ENCODE peak calls at places on chromosomes 4 and X, in five cellular contexts. J is GM19239, S is ELR, M is H7, O is NCI-H1092 treated with DMSO at 0.1 percent for 48 hours. H is an unnamed sample.
A peak's percentile ranks its signal among the peaks of the same experiment; 100 is the strongest.

GRCh38 chr4:6987566-6987920 is 55.6 kb upstream of the TADA2B start:
- DNase-seq in J (no peak), S (peak; percentile 48), M (peak; percentile 68), O (no peak), H (peak; percentile 92)

GRCh38 chrX:136589966-136590365 is 58.0 kb downstream of the VGLL1 start:
- DNase-seq in J (no peak), S (peak; percentile 40), M (no peak), O (no peak), H (peak; percentile 56)

GRCh38 chr4:168920438-168921081 is 89.5 kb downstream of the CBR4 start:
- DNase-seq in J (no peak), S (no peak), M (no peak), O (no peak), H (no peak)

GRCh38 chr4:158599150-158599549 is 72.5 kb downstream of the C4orf46 start:
- DNase-seq in J (no peak), S (no peak), M (no peak), O (no peak), H (no peak)

GRCh38 chr4:140296335-140296753 is 77.1 kb upstream of the SCOC start:
- DNase-seq in J (no peak), S (peak; percentile 82), M (no peak), O (peak; percentile 82), H (peak; percentile 63)

GRCh38 chr4:174332741-174333493 is 49.2 kb downstream of the CEP44 start:
- DNase-seq in J (no peak), S (peak; percentile 28), M (no peak), O (no peak), H (peak; percentile 66)

GRCh38 chrX:72121381-72121780 is 10.3 kb downstream of the RTL5 start:
- DNase-seq in J (peak; percentile 8), S (peak; percentile 68), M (no peak), O (no peak), H (peak; percentile 63)

GRCh38 chr4:40606239-40606767 is 23.4 kb downstream of the RBM47 start:
- DNase-seq in J (no peak), S (no peak), M (no peak), O (no peak), H (no peak)

GRCh38 chrX:31420711-31421151 is 348.9 kb upstream of the FTHL17 start:
- DNase-seq in J (no peak), S (no peak), M (no peak), O (no peak), H (peak; percentile 47)

GRCh38 chr4:40750461-40751258 is 905 bp downstream of the NSUN7 start:
- DNase-seq in J (no peak), S (peak; percentile 10), M (peak; percentile 43), O (no peak), H (peak; percentile 8)

GRCh38 chr4:152323221-152323620 is 212.7 kb downstream of the FBXW7 start:
- DNase-seq in J (no peak), S (no peak), M (no peak), O (no peak), H (no peak)

GRCh38 chr4:89254847-89255246 is 52.8 kb downstream of the GPRIN3 start:
- DNase-seq in J (peak; percentile 18), S (peak; percentile 42), M (peak; percentile 63), O (no peak), H (peak; percentile 46)

GRCh38 chr4:55722132-55722531 is 86.0 kb upstream of the NMU start:
- DNase-seq in J (no peak), S (no peak), M (no peak), O (no peak), H (no peak)

GRCh38 chr4:39446842-39447573 is 11.7 kb downstream of the RPL9 start:
- DNase-seq in J (peak; percentile 44), S (peak; percentile 28), M (peak; percentile 77), O (no peak), H (peak; percentile 85)

GRCh38 chr4:53150631-53151488 is 215.0 kb downstream of the SCFD2 start:
- DNase-seq in J (no peak), S (no peak), M (no peak), O (no peak), H (no peak)

GRCh38 chr4:16225996-16226815 is at the start of gene TAPT1:
- DNase-seq in J (peak; percentile 61), S (peak; percentile 67), M (peak; percentile 92), O (peak; percentile 69), H (peak; percentile 78)

GRCh38 chr4:3059090-3059428 is 15.3 kb downstream of the HTT-AS start:
- DNase-seq in J (no peak), S (no peak), M (no peak), O (no peak), H (no peak)

GRCh38 chrX:107769581-107770317 is 5.8 kb downstream of the TSC22D3 start:
- DNase-seq in J (no peak), S (no peak), M (no peak), O (no peak), H (no peak)

GRCh38 chr4:183449193-183449888 is 4.9 kb downstream of the CDKN2AIP start:
- DNase-seq in J (no peak), S (peak; percentile 86), M (no peak), O (no peak), H (peak; percentile 36)

GRCh38 chrX:65706041-65706828 is 38.8 kb downstream of the MSN start:
- DNase-seq in J (no peak), S (peak; percentile 85), M (no peak), O (no peak), H (peak; percentile 85)

GRCh38 chr4:165326831-165327210 is 648 bp upstream of the MSMO1 start:
- DNase-seq in J (no peak), S (peak; percentile 41), M (peak; percentile 66), O (peak; percentile 64), H (peak; percentile 50)

GRCh38 chrX:65635824-65636223 is 31.6 kb upstream of the MSN start:
- DNase-seq in J (no peak), S (no peak), M (no peak), O (no peak), H (no peak)

GRCh38 chr4:98566491-98567008 is 91.9 kb downstream of the TSPAN5 start:
- DNase-seq in J (no peak), S (no peak), M (peak; percentile 8), O (peak; percentile 34), H (peak; percentile 40)

GRCh38 chr4:123856689-123857545 is 460.3 kb downstream of the SPRY1 start:
- DNase-seq in J (no peak), S (peak; percentile 57), M (peak; percentile 10), O (no peak), H (peak; percentile 31)

GRCh38 chr4:113683143-113683542 is 78.4 kb downstream of the CAMK2D start:
- DNase-seq in J (peak; percentile 30), S (no peak), M (no peak), O (peak; percentile 37), H (peak; percentile 45)

GRCh38 chr4:1866095-1866755 is 5.0 kb upstream of the NSD2 start:
- DNase-seq in J (no peak), S (no peak), M (no peak), O (peak; percentile 38), H (no peak)

GRCh38 chr4:74330295-74330750 is 22.1 kb downstream of the EPGN start:
- DNase-seq in J (no peak), S (peak; percentile 19), M (no peak), O (no peak), H (no peak)

GRCh38 chr4:59200992-59201391 is 1999.1 kb upstream of the ADGRL3 start:
- DNase-seq in J (no peak), S (no peak), M (no peak), O (no peak), H (no peak)

GRCh38 chr4:27068151-27068862 is 207.7 kb downstream of the STIM2 start:
- DNase-seq in J (no peak), S (no peak), M (no peak), O (no peak), H (peak; percentile 16)

GRCh38 chrX:101693476-101693875 is 33.8 kb upstream of the ARMCX2 start:
- DNase-seq in J (peak; percentile 5), S (no peak), M (no peak), O (no peak), H (no peak)

GRCh38 chr4:121861427-121861826 is 8.8 kb downstream of the BBS7 start:
- DNase-seq in J (no peak), S (no peak), M (no peak), O (no peak), H (no peak)